ENCODE peak calls at places on chromosomes 13 and 19, in seven cellular contexts. N is GM23338, W is hepatocyte, U is HCT116, S is OCI-LY7, D is neural progenitor cell, B is MM.1S. K is an unnamed sample.

GRCh38 chr19:46736544-46737274 is 9.1 kb upstream of the FKRP start:
- DNase-seq in N (no peak), W (no peak), U (no peak), S (no peak), D (peak; percentile 52), B (no peak), K (no peak)

GRCh38 chr19:19140476-19140875 is 2.2 kb upstream of the TMEM161A start:
- DNase-seq in N (no peak), W (no peak), U (no peak), S (no peak), D (no peak), B (no peak), K (no peak)

GRCh38 chr19:57559008-57559403 is 657 bp downstream of the ZNF550 start:
- DNase-seq in N (peak; percentile 55), W (peak; percentile 21), U (no peak), S (peak; percentile 14), D (peak; percentile 58), B (peak; percentile 16), K (peak; percentile 58)

GRCh38 chr19:18300930-18301717 is 19.7 kb upstream of the JUND start:
- DNase-seq in N (no peak), W (peak; percentile 79), U (no peak), S (no peak), D (no peak), B (no peak), K (peak; percentile 90)

GRCh38 chr19:47305309-47305751 is 4.3 kb upstream of the C5AR1 start:
- DNase-seq in N (peak; percentile 91), W (peak; percentile 85), U (peak; percentile 61), S (peak; percentile 59), D (peak; percentile 74), B (peak; percentile 49), K (peak; percentile 95)

GRCh38 chr19:38507551-38508127 is 74.1 kb downstream of the RYR1 start:
- DNase-seq in N (no peak), W (no peak), U (no peak), S (no peak), D (no peak), B (no peak), K (no peak)

GRCh38 chr19:45172173-45172572 is 5.9 kb downstream of the TRAPPC6A start:
- DNase-seq in N (no peak), W (no peak), U (no peak), S (peak; percentile 29), D (no peak), B (no peak), K (no peak)

GRCh38 chr13:27960362-27961226 is 8.5 kb downstream of the CDX2 start:
- DNase-seq in N (peak; percentile 92), W (peak; percentile 88), U (no peak), S (no peak), D (peak; percentile 89), B (peak; percentile 10), K (peak; percentile 55)

GRCh38 chr13:35953537-35954206 is 177.5 kb downstream of the DCLK1 start:
- DNase-seq in N (peak; percentile 92), W (peak; percentile 90), U (peak; percentile 13), S (peak; percentile 28), D (peak; percentile 86), B (peak; percentile 51), K (peak; percentile 94)

GRCh38 chr19:33569822-33570221 is 48.2 kb upstream of the PEPD start:
- DNase-seq in N (peak; percentile 10), W (no peak), U (no peak), S (no peak), D (peak; percentile 34), B (no peak), K (no peak)
- TF ChIP-seq EZH2phosphoT487 in N (no peak), W (no peak), U (no peak), S (no peak), D (no peak), B (no peak), K (no peak)

GRCh38 chr19:41620171-41620570 is 6.7 kb downstream of the CEACAM4 start:
- DNase-seq in N (no peak), W (no peak), U (no peak), S (no peak), D (no peak), B (no peak), K (no peak)

GRCh38 chr19:41616785-41617621 is 9.9 kb downstream of the CEACAM4 start:
- DNase-seq in N (peak; percentile 81), W (peak; percentile 21), U (no peak), S (peak; percentile 7), D (peak; percentile 29), B (peak; percentile 27), K (peak; percentile 44)

GRCh38 chr19:41617941-41618730 is 8.7 kb downstream of the CEACAM4 start:
- DNase-seq in N (no peak), W (no peak), U (no peak), S (no peak), D (no peak), B (no peak), K (no peak)

GRCh38 chr19:41621654-41622053 is 5.2 kb downstream of the CEACAM4 start:
- DNase-seq in N (no peak), W (no peak), U (no peak), S (no peak), D (no peak), B (no peak), K (no peak)

GRCh38 chr19:41619018-41619571 is 7.8 kb downstream of the CEACAM4 start:
- DNase-seq in N (no peak), W (no peak), U (no peak), S (no peak), D (no peak), B (no peak), K (no peak)
- H3K27ac ChIP-seq in N (no peak overlapping the region), W (no peak overlapping the region), U (no peak overlapping the region), S (no peak overlapping the region), D (no peak overlapping the region), B (no peak overlapping the region), K (no peak overlapping the region)

DNA sequence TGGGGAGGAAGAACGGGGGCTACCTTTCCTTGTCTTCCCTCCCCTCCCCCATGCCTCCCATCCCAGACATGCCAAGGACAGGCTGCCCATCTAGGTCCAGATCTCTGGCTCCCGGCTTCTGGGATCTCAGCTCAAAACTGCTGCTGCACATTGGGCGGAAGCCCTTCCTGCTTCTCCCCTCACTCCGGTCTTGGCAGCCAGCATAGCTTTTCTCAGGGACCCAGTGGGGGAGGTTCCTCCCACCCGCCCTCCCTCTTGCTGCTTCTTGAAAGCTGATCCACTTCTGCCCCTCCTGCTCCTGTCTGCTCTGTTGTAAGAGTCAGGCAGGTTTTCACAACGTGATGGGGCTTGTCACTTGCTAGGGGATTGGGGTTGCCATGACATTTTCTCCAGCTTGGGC is 21.7 kb upstream of the RNF17 start:
- DNase-seq in N (peak; percentile 28), W (no peak), U (no peak), S (no peak), D (peak; percentile 62), B (no peak), K (no peak)
- H4K20me1 ChIP-seq in N (no peaks in the 10 kb centered on the region), W (no peaks in the 10 kb centered on the region), U (no peaks in the 10 kb centered on the region), S (no peaks in the 10 kb centered on the region), D (peaks cover 6% of the 10 kb centered on the region), B (no peaks in the 10 kb centered on the region), K (no peaks in the 10 kb centered on the region)

GRCh38 chr19:30070198-30070969 is 128.3 kb downstream of the URI1 start:
- DNase-seq in N (no peak), W (peak; percentile 37), U (no peak), S (no peak), D (peak; percentile 95), B (no peak), K (no peak)
- TF ChIP-seq EZH2phosphoT487 in N (no peak), W (no peak), U (no peak), S (no peak), D (no peak), B (no peak), K (no peak)

DNA sequence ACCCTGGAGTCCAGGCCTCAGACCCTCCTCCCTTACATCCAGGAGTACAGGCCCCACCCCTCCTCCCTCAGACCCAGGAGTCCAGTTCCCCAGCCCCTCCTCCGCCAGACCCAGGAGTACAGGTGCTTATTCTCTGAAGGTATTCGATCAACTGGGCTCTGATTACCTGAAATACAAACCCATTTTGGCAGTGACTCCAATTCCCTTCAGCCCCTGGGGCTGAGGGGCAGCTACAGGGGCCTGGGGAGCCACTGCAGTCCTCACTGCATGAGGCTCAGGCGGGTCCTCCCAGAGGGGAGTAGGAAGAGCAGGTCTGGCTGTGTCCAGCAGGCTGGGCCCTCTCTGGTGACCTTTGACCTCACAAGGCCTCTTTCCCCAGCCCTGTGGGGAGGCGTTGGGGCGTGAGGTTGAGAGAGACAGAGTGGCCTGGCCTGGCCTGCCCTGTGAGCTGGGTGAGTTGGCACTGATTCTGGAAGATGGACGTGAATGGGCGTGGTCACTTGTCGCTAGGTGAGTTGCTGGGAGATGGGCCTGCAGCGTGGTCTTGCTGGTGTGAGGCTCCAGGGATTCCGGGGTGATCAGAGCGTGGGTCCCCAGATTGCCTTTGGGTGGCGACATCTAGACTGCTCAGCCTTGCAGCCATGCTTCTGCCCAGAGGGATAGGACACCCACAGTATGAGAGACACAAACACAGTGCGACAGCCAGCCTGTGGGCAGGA is 3.1 kb downstream of the BCAT2 start:
- DNase-seq in N (peak; percentile 75), W (peak; percentile 50), U (no peak), S (no peak), D (peak; percentile 60), B (no peak), K (no peak)
- H3K27ac ChIP-seq in N (peak overlapping the region; percentile 51), W (peak overlapping the region; percentile 90), U (no peak overlapping the region), S (no peak overlapping the region), D (no peak overlapping the region), B (no peak overlapping the region), K (no peak overlapping the region)

GRCh38 chr13:77312311-77312710 is 14.6 kb downstream of the MYCBP2 start:
- DNase-seq in N (peak; percentile 21), W (no peak), U (no peak), S (no peak), D (no peak), B (no peak), K (no peak)
- H4K20me1 ChIP-seq in N (no peaks in the 10 kb centered on the region), W (no peaks in the 10 kb centered on the region), U (peaks cover 6% of the 10 kb centered on the region), S (peaks cover 59% of the 10 kb centered on the region), D (peaks cover 4% of the 10 kb centered on the region), B (peaks cover 57% of the 10 kb centered on the region), K (peaks cover 9% of the 10 kb centered on the region)

DNA sequence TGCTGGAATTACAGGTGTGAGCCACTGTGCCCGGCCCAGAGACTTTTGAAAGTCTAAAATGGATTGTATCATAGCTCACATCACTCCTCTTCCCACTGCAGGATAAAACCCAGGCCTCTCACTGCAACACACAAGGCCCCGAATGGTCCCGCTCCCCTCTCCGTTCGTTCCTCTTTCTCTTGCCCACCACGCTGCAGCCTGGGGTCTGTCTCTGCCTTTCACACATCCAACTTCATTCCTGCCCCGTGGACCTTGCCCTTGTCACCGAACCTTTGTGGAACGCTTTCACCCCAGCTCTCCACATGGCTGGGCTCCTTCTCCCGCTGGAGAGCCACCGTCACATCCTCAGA is 42.6 kb downstream of the NFIC start:
- DNase-seq in N (no peak), W (no peak), U (no peak), S (no peak), D (no peak), B (no peak), K (no peak)
- TF ChIP-seq EZH2phosphoT487 in N (no peak), W (no peak), U (no peak), S (no peak), D (no peak), B (no peak), K (no peak)